ENCODE peak calls at places on chromosomes 4 and X, in ten cellular contexts. One of them, this sample, is unnamed.

GRCh38 chrX:121258545-121258944 is 211.1 kb downstream of the GLUD2 start:
- DNase-seq in ovary: no peak
- DNase-seq in stomach: no peak
- DNase-seq in HCT116: no peak
- DNase-seq in suprapubic skin: no peak
- DNase-seq in H54: no peak
- DNase-seq in Peyer's patch: no peak
- DNase-seq in lower leg skin: no peak
- DNase-seq in A549: no peak
- DNase-seq in breast epithelium: no peak
- DNase-seq in this sample: no peak

GRCh38 chr4:121736735-121737351 is 28.1 kb downstream of the SMIM43 start:
- DNase-seq in A549: peak; percentile 58
- DNase-seq in suprapubic skin: no peak
- DNase-seq in stomach: no peak
- DNase-seq in HCT116: peak; percentile 54
- DNase-seq in H54: no peak
- DNase-seq in breast epithelium: no peak
- DNase-seq in Peyer's patch: no peak
- DNase-seq in lower leg skin: no peak
- DNase-seq in ovary: no peak
- DNase-seq in this sample: no peak

GRCh38 chr4:170687751-170688150 is 598.0 kb upstream of the AADAT start:
- DNase-seq in suprapubic skin: no peak
- DNase-seq in stomach: no peak
- DNase-seq in HCT116: no peak
- DNase-seq in breast epithelium: no peak
- DNase-seq in A549: no peak
- DNase-seq in ovary: no peak
- DNase-seq in lower leg skin: no peak
- DNase-seq in H54: no peak
- DNase-seq in Peyer's patch: no peak
- DNase-seq in this sample: no peak

GRCh38 chrX:110403839-110404238 is 45.2 kb downstream of the RTL9 start:
- DNase-seq in ovary: no peak
- DNase-seq in breast epithelium: no peak
- DNase-seq in H54: no peak
- DNase-seq in lower leg skin: no peak
- DNase-seq in HCT116: no peak
- DNase-seq in Peyer's patch: no peak
- DNase-seq in A549: no peak
- DNase-seq in suprapubic skin: no peak
- DNase-seq in stomach: no peak
- DNase-seq in this sample: no peak

GRCh38 chr4:171896426-171896825 is 83.2 kb downstream of the GALNTL6 start:
- DNase-seq in A549: no peak
- DNase-seq in HCT116: no peak
- DNase-seq in suprapubic skin: no peak
- DNase-seq in Peyer's patch: no peak
- DNase-seq in H54: no peak
- DNase-seq in breast epithelium: no peak
- DNase-seq in lower leg skin: no peak
- DNase-seq in ovary: no peak
- DNase-seq in stomach: no peak
- DNase-seq in this sample: no peak

GRCh38 chr4:25723409-25723808 is 67.8 kb downstream of the SLC34A2 start:
- DNase-seq in A549: no peak
- DNase-seq in stomach: peak; percentile 18
- DNase-seq in ovary: no peak
- DNase-seq in HCT116: no peak
- DNase-seq in breast epithelium: no peak
- DNase-seq in H54: no peak
- DNase-seq in Peyer's patch: no peak
- DNase-seq in suprapubic skin: no peak
- DNase-seq in lower leg skin: no peak
- DNase-seq in this sample: no peak

GRCh38 chrX:35380808-35381700 is 417.1 kb upstream of the MAGEB16 start:
- DNase-seq in H54: no peak
- DNase-seq in Peyer's patch: no peak
- DNase-seq in breast epithelium: no peak
- DNase-seq in lower leg skin: no peak
- DNase-seq in A549: peak; percentile 36
- DNase-seq in suprapubic skin: no peak
- DNase-seq in ovary: no peak
- DNase-seq in HCT116: no peak
- DNase-seq in stomach: no peak
- DNase-seq in this sample: no peak

GRCh38 chr4:5021546-5021945 is 2.3 kb upstream of the CYTL1 start:
- DNase-seq in H54: no peak
- DNase-seq in ovary: no peak
- DNase-seq in lower leg skin: no peak
- DNase-seq in Peyer's patch: no peak
- DNase-seq in breast epithelium: no peak
- DNase-seq in A549: no peak
- DNase-seq in stomach: no peak
- DNase-seq in suprapubic skin: no peak
- DNase-seq in HCT116: no peak
- DNase-seq in this sample: no peak

GRCh38 chr4:157280673-157281072 is 60.1 kb downstream of the GRIA2 start:
- DNase-seq in ovary: no peak
- DNase-seq in H54: no peak
- DNase-seq in A549: no peak
- DNase-seq in Peyer's patch: no peak
- DNase-seq in breast epithelium: no peak
- DNase-seq in HCT116: no peak
- DNase-seq in suprapubic skin: no peak
- DNase-seq in lower leg skin: no peak
- DNase-seq in stomach: no peak
- DNase-seq in this sample: no peak

GRCh38 chr4:70666369-70666768 is at the start of gene JCHAIN:
- DNase-seq in stomach: no peak
- DNase-seq in Peyer's patch: no peak
- DNase-seq in A549: no peak
- DNase-seq in lower leg skin: no peak
- DNase-seq in suprapubic skin: no peak
- DNase-seq in ovary: no peak
- DNase-seq in HCT116: no peak
- DNase-seq in H54: no peak
- DNase-seq in breast epithelium: no peak
- DNase-seq in this sample: no peak

GRCh38 chr4:176840166-176840565 is 47.4 kb upstream of the VEGFC start:
- DNase-seq in ovary: no peak
- DNase-seq in A549: no peak
- DNase-seq in HCT116: no peak
- DNase-seq in Peyer's patch: no peak
- DNase-seq in stomach: no peak
- DNase-seq in H54: no peak
- DNase-seq in breast epithelium: no peak
- DNase-seq in lower leg skin: no peak
- DNase-seq in suprapubic skin: no peak
- DNase-seq in this sample: no peak

GRCh38 chr4:151835467-151835866 is 74.7 kb upstream of the GATB start:
- DNase-seq in HCT116: no peak
- DNase-seq in stomach: no peak
- DNase-seq in breast epithelium: no peak
- DNase-seq in lower leg skin: no peak
- DNase-seq in ovary: no peak
- DNase-seq in suprapubic skin: no peak
- DNase-seq in H54: no peak
- DNase-seq in A549: no peak
- DNase-seq in Peyer's patch: no peak
- DNase-seq in this sample: no peak

GRCh38 chr4:47913858-47914218 is 545 bp downstream of the NFXL1 start:
- DNase-seq in stomach: peak; percentile 42
- DNase-seq in suprapubic skin: peak; percentile 79
- DNase-seq in lower leg skin: peak; percentile 90
- DNase-seq in A549: peak; percentile 7
- DNase-seq in HCT116: no peak
- DNase-seq in H54: no peak
- DNase-seq in breast epithelium: peak; percentile 21
- DNase-seq in ovary: peak; percentile 69
- DNase-seq in Peyer's patch: no peak
- DNase-seq in this sample: peak; percentile 36

GRCh38 chrX:38803286-38803608 is 2.0 kb downstream of the MID1IP1 start:
- DNase-seq in stomach: no peak
- DNase-seq in suprapubic skin: no peak
- DNase-seq in H54: no peak
- DNase-seq in lower leg skin: no peak
- DNase-seq in breast epithelium: no peak
- DNase-seq in Peyer's patch: no peak
- DNase-seq in HCT116: no peak
- DNase-seq in A549: no peak
- DNase-seq in ovary: no peak
- DNase-seq in this sample: no peak

GRCh38 chrX:39427492-39428289 is 626.4 kb downstream of the MID1IP1 start:
- DNase-seq in stomach: no peak
- DNase-seq in suprapubic skin: no peak
- DNase-seq in breast epithelium: no peak
- DNase-seq in H54: no peak
- DNase-seq in Peyer's patch: no peak
- DNase-seq in lower leg skin: no peak
- DNase-seq in A549: peak; percentile 7
- DNase-seq in ovary: peak; percentile 51
- DNase-seq in HCT116: no peak
- DNase-seq in this sample: no peak

GRCh38 chr4:53527930-53528329 is 63.4 kb downstream of the LNX1 start:
- DNase-seq in lower leg skin: no peak
- DNase-seq in stomach: no peak
- DNase-seq in suprapubic skin: no peak
- DNase-seq in breast epithelium: no peak
- DNase-seq in HCT116: no peak
- DNase-seq in A549: no peak
- DNase-seq in H54: no peak
- DNase-seq in ovary: no peak
- DNase-seq in Peyer's patch: no peak
- DNase-seq in this sample: no peak

GRCh38 chrX:71954458-71954857 is 43.8 kb downstream of the NHSL2 start:
- DNase-seq in H54: no peak
- DNase-seq in A549: no peak
- DNase-seq in Peyer's patch: no peak
- DNase-seq in ovary: no peak
- DNase-seq in stomach: no peak
- DNase-seq in lower leg skin: no peak
- DNase-seq in breast epithelium: no peak
- DNase-seq in suprapubic skin: no peak
- DNase-seq in HCT116: no peak
- DNase-seq in this sample: no peak

GRCh38 chrX:17214962-17215361 is 160.0 kb upstream of the NHS start:
- DNase-seq in suprapubic skin: no peak
- DNase-seq in A549: no peak
- DNase-seq in H54: no peak
- DNase-seq in Peyer's patch: no peak
- DNase-seq in HCT116: no peak
- DNase-seq in lower leg skin: no peak
- DNase-seq in ovary: no peak
- DNase-seq in stomach: no peak
- DNase-seq in breast epithelium: no peak
- DNase-seq in this sample: no peak

GRCh38 chrX:70504772-70505450 is 60.3 kb downstream of the DLG3 start:
- DNase-seq in H54: no peak
- DNase-seq in A549: no peak
- DNase-seq in stomach: no peak
- DNase-seq in Peyer's patch: no peak
- DNase-seq in suprapubic skin: no peak
- DNase-seq in ovary: no peak
- DNase-seq in lower leg skin: no peak
- DNase-seq in HCT116: no peak
- DNase-seq in breast epithelium: no peak
- DNase-seq in this sample: no peak

GRCh38 chr4:187380181-187380581 is 615.4 kb upstream of the ZFP42 start:
- DNase-seq in breast epithelium: no peak
- DNase-seq in A549: peak; percentile 43
- DNase-seq in lower leg skin: no peak
- DNase-seq in suprapubic skin: no peak
- DNase-seq in HCT116: peak; percentile 67
- DNase-seq in stomach: no peak
- DNase-seq in Peyer's patch: peak; percentile 54
- DNase-seq in H54: no peak
- DNase-seq in ovary: no peak
- DNase-seq in this sample: peak; percentile 39
- TF ChIP-seq POLR2A in breast epithelium: no peak
- TF ChIP-seq POLR2A in A549: no peak
- TF ChIP-seq POLR2A in lower leg skin: no peak
- TF ChIP-seq POLR2A in suprapubic skin: no peak
- TF ChIP-seq POLR2A in HCT116: no peak
- TF ChIP-seq POLR2A in stomach: no peak
- TF ChIP-seq POLR2A in Peyer's patch: no peak
- TF ChIP-seq POLR2A in H54: no peak
- TF ChIP-seq POLR2A in ovary: no peak
- TF ChIP-seq POLR2A in this sample: no peak

DNA sequence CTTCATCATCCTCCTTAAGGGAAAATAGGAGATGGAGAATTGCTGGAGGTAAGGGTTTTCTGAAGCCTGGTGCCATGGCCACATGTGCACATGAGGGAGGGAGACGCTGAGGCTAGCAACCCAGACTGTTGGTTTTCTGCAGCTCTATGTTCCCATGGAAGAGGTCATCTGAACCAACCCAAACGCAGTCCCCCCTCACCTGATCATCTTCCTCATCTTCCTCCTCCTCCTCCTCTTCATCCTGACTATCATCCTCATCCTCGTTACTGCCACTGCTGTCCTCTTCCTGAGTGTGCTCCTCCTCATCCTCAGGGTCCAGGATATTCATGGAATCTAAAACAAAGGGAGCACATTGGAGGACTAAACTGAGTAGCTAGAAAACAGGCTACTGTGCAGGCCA is 124.6 kb downstream of the HUWE1 start:
- DNase-seq in lower leg skin: peak; percentile 26
- DNase-seq in H54: no peak
- DNase-seq in breast epithelium: no peak
- DNase-seq in ovary: no peak
- DNase-seq in HCT116: no peak
- DNase-seq in stomach: no peak
- DNase-seq in Peyer's patch: no peak
- DNase-seq in suprapubic skin: no peak
- DNase-seq in A549: no peak
- DNase-seq in this sample: no peak
- TF ChIP-seq POLR2A in lower leg skin: no peak
- TF ChIP-seq POLR2A in H54: no peak
- TF ChIP-seq POLR2A in breast epithelium: no peak
- TF ChIP-seq POLR2A in ovary: no peak
- TF ChIP-seq POLR2A in HCT116: no peak
- TF ChIP-seq POLR2A in stomach: no peak
- TF ChIP-seq POLR2A in Peyer's patch: no peak
- TF ChIP-seq POLR2A in suprapubic skin: no peak
- TF ChIP-seq POLR2A in A549: no peak
- TF ChIP-seq POLR2A in this sample: no peak

GRCh38 chrX:48786825-48787538 is 592 bp downstream of the GATA1 start:
- DNase-seq in ovary: no peak
- DNase-seq in A549: no peak
- DNase-seq in lower leg skin: no peak
- DNase-seq in stomach: no peak
- DNase-seq in breast epithelium: no peak
- DNase-seq in Peyer's patch: no peak
- DNase-seq in HCT116: no peak
- DNase-seq in H54: no peak
- DNase-seq in suprapubic skin: no peak
- DNase-seq in this sample: no peak
- TF ChIP-seq POLR2A in ovary: no peak
- TF ChIP-seq POLR2A in A549: no peak
- TF ChIP-seq POLR2A in lower leg skin: no peak
- TF ChIP-seq POLR2A in stomach: no peak
- TF ChIP-seq POLR2A in breast epithelium: no peak
- TF ChIP-seq POLR2A in Peyer's patch: no peak
- TF ChIP-seq POLR2A in HCT116: no peak
- TF ChIP-seq POLR2A in H54: no peak
- TF ChIP-seq POLR2A in suprapubic skin: no peak
- TF ChIP-seq POLR2A in this sample: no peak

GRCh38 chr4:76208005-76208765 is 5.4 kb downstream of the SCARB2 start:
- DNase-seq in breast epithelium: peak; percentile 67
- DNase-seq in ovary: peak; percentile 73
- DNase-seq in HCT116: no peak
- DNase-seq in H54: peak; percentile 40
- DNase-seq in lower leg skin: peak; percentile 94
- DNase-seq in A549: peak; percentile 63
- DNase-seq in stomach: peak; percentile 74
- DNase-seq in Peyer's patch: peak; percentile 77
- DNase-seq in suprapubic skin: peak; percentile 86
- DNase-seq in this sample: peak; percentile 91
- TF ChIP-seq POLR2A in breast epithelium: no peak
- TF ChIP-seq POLR2A in ovary: no peak
- TF ChIP-seq POLR2A in HCT116: no peak
- TF ChIP-seq POLR2A in H54: no peak
- TF ChIP-seq POLR2A in lower leg skin: no peak
- TF ChIP-seq POLR2A in A549: no peak
- TF ChIP-seq POLR2A in stomach: no peak
- TF ChIP-seq POLR2A in Peyer's patch: no peak
- TF ChIP-seq POLR2A in suprapubic skin: no peak
- TF ChIP-seq POLR2A in this sample: no peak